ENCODE peak calls at places on chromosome 3, in ten cellular contexts. B is stomach, M is uterus, A is adrenal gland, X is psoas muscle, H is neural progenitor cell, T is tibial artery, C is heart left ventricle, O is H9, D is HCT116. U is an unnamed sample. For H3K4me1, the result is how much of the 10 kb centered on the place peaks cover.

GRCh38 chr3:196991581-196992460 is 23.2 kb upstream of the PIGZ start:
- DNase-seq in B (no peak), M (no peak), A (no peak), X (no peak), H (no peak), T (peak), C (peak), O (peak), D (no peak), U (no peak)

GRCh38 chr3:162517110-162517509 is 1020.5 kb downstream of the OTOL1 start:
- DNase-seq in B (no peak), M (no peak), A (no peak), X (no peak), H (no peak), T (no peak), C (no peak), O (no peak), D (no peak), U (no peak)

GRCh38 chr3:117499189-117499870 is 789.8 kb downstream of the TUSC7 start:
- DNase-seq in B (no peak), M (no peak), A (no peak), X (no peak), H (no peak), T (no peak), C (no peak), O (no peak), D (no peak), U (no peak)

GRCh38 chr3:51711352-51712019 is 4.6 kb downstream of the GRM2 start:
- DNase-seq in B (peak), M (no peak), A (no peak), X (no peak), H (no peak), T (peak), C (no peak), O (no peak), D (no peak), U (no peak)

GRCh38 chr3:37957185-37957936 is 33.2 kb upstream of the VILL start:
- DNase-seq in B (no peak), M (no peak), A (no peak), X (no peak), H (no peak), T (peak), C (no peak), O (no peak), D (no peak), U (no peak)

GRCh38 chr3:9028134-9028533 is 64.9 kb upstream of the RAD18 start:
- DNase-seq in B (peak), M (peak), A (peak), X (peak), H (no peak), T (peak), C (peak), O (no peak), D (no peak), U (peak)

GRCh38 chr3:20511863-20512262 is 325.9 kb upstream of the SGO1 start:
- DNase-seq in B (no peak), M (no peak), A (peak), X (no peak), H (peak), T (no peak), C (no peak), O (peak), D (no peak), U (no peak)

GRCh38 chr3:172538368-172539264 is 15.4 kb upstream of the TNFSF10 start:
- DNase-seq in B (no peak), M (no peak), A (no peak), X (no peak), H (no peak), T (no peak), C (no peak), O (no peak), D (no peak), U (no peak)

GRCh38 chr3:184377374-184377773 is 633 bp downstream of the THPO start:
- DNase-seq in B (no peak), M (no peak), A (no peak), X (no peak), H (no peak), T (no peak), C (no peak), O (no peak), D (no peak), U (no peak)

GRCh38 chr3:189883113-189883753 is 237.5 kb downstream of the P3H2 start:
- DNase-seq in B (no peak), M (no peak), A (no peak), X (no peak), H (no peak), T (no peak), C (no peak), O (no peak), D (no peak), U (no peak)
- H3K4me1 ChIP-seq in B (under half), M (under half), A (under half), X (under half), H (under half), T (under half), C (under half), O (under half), D (under half), U (under half)

DNA sequence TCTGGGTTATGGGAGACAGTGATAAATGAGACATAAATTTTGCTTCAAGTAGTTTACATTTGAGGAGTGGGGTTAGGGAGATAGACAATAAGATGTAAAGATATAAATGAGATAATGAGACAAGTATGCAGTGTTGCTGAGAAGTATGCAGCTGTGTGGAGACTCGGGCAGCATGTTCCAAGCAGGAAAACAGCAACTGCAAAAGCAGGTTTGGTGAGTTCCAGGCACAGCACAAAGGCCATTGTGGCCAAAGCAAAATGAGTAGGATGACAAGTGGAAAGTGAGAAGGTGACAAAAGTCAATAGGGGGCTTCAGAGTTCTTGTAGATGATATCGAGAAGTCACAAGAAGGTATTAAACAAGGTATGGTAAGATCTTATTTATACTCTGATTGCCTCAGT is 259.1 kb upstream of the PEX5L start:
- DNase-seq in B (no peak), M (no peak), A (no peak), X (no peak), H (no peak), T (no peak), C (no peak), O (no peak), D (no peak), U (no peak)
- H3K27ac ChIP-seq in B (no peak), M (no peak), A (no peak), X (no peak), H (no peak), T (no peak), C (no peak), O (no peak), D (no peak), U (no peak)

DNA sequence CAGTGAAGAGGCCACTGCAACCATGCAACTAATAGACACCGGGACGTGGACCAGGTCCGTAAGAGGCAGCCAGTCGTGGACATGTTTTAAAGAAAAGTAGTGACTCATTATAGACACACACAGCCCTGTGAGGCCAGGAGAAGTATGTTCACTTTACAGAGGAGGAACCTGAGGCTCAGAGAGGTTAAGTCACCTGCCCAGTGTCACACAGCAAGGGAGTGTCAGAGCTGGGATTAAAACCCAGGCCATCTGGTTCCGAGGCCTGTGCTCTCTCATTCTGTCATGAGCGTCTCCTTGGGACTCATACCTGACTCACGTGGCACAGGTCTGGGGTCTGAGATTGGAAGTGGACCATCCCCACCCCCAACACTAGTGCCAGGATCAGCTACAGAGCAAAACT is 28.1 kb upstream of the GRIP2 start:
- DNase-seq in B (no peak), M (no peak), A (no peak), X (no peak), H (no peak), T (no peak), C (no peak), O (no peak), D (no peak), U (no peak)
- TF ChIP-seq CTCF in B (no peak), M (no peak), A (no peak), X (no peak), H (no peak), T (no peak), C (no peak), O (no peak), D (no peak), U (no peak)

GRCh38 chr3:42116466-42116865 is 25.3 kb downstream of the TRAK1 start:
- DNase-seq in B (no peak), M (no peak), A (no peak), X (no peak), H (no peak), T (peak), C (no peak), O (no peak), D (no peak), U (no peak)
- H3K4me1 ChIP-seq in B (half or more), M (under half), A (under half), X (half or more), H (under half), T (under half), C (half or more), O (under half), D (under half), U (under half)

DNA sequence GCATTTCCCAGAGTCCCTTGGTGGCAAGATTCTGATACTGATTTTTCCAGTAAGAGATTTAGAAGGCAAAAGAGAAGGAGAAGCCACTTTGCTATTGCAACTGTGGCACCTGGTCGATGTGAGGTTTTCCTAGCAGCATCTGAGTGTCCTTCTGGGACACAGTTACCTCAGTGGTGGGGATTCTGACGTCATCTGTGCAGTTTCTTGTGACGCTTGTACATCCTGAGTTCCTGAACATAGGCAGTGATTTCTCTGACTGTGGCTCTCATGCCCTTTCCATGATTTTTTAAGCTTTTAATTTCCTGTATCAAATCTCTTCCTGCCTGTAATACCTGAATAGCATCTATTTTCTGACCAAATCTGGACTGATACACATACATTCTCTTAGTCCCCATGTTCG is 8.9 kb downstream of the USP13 start:
- DNase-seq in B (no peak), M (no peak), A (no peak), X (no peak), H (no peak), T (no peak), C (no peak), O (no peak), D (no peak), U (no peak)
- H3K27ac ChIP-seq in B (no peak), M (no peak), A (no peak), X (peak), H (no peak), T (no peak), C (no peak), O (no peak), D (no peak), U (no peak)

GRCh38 chr3:73419179-73419803 is 205.4 kb downstream of the PDZRN3 start:
- DNase-seq in B (no peak), M (no peak), A (peak), X (no peak), H (peak), T (no peak), C (no peak), O (no peak), D (no peak), U (no peak)
- TF ChIP-seq CTCF in B (no peak), M (no peak), A (peak), X (no peak), H (peak), T (peak), C (no peak), O (peak), D (peak), U (no peak)

GRCh38 chr3:46517782-46518181 is 20.0 kb downstream of the RTP3 start:
- DNase-seq in B (no peak), M (no peak), A (no peak), X (no peak), H (no peak), T (no peak), C (no peak), O (no peak), D (no peak), U (no peak)
- H3K4me1 ChIP-seq in B (under half), M (under half), A (under half), X (under half), H (under half), T (under half), C (under half), O (under half), D (under half), U (under half)

DNA sequence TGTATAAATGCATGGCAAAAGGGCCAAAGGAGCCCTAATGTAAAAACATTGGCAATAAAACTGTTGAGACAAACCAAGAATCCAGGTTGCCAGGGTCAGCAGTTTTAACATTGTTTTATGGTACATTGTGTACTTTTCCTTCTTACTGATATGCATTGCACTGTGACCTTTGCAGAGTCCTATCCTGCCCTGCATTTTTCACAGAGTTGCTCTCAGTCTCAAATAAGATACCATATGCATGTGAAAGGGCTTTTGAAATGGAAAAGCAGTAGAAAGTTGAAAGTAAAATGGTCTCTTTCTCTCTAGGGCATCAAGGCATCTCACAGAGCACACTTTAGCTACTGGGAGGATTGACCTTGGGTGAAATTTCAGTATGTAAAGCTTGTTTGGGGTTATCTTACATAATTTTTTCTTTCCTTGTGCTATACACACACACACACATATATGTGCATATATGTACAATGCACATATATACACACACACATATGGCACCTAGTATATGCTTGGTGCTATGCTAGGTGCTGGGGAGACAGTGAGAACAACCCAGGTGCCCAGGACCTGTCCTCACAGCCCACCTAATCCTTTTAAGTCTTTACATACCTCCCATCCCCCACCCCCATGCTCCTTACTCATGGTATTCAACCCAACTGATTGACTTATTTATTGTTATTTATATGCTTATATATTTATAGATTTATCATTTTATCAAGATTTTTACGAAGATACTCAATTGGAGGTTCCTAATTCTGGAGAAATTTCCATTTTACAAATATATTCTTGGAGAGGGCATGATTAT is 1.2 kb upstream of the PPP2R3A start:
- DNase-seq in B (no peak), M (no peak), A (no peak), X (no peak), H (no peak), T (no peak), C (no peak), O (no peak), D (no peak), U (no peak)
- H3K27ac ChIP-seq in B (no peak), M (no peak), A (no peak), X (peak), H (no peak), T (peak), C (peak), O (peak), D (no peak), U (no peak)

DNA sequence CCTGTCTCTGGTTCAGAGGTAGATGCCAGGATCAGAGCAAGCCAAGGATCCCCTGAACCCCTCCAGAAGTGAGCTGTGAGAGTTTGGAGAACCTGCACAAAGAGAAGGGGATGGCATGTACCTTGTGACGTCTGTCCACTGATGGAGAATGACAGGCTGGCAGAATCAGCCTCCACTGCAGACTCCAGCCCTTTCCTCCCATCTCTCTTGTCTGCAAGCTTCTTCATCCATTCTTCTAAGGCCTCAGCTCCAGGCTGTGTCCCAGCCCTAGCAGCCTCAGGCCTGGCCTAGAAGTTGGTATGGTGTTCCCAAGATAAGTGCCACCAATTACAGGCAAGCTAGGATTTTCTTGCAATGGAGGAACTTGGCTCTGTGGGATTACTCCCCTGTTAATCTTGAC is 8.6 kb downstream of the GALNT15 start:
- DNase-seq in B (no peak), M (no peak), A (no peak), X (no peak), H (no peak), T (no peak), C (no peak), O (no peak), D (no peak), U (no peak)
- TF ChIP-seq CTCF in B (no peak), M (no peak), A (no peak), X (no peak), H (no peak), T (no peak), C (no peak), O (no peak), D (no peak), U (no peak)

GRCh38 chr3:71075481-71075880 is 508.0 kb downstream of the FOXP1 start:
- DNase-seq in B (no peak), M (no peak), A (no peak), X (no peak), H (no peak), T (no peak), C (no peak), O (no peak), D (no peak), U (no peak)

GRCh38 chr3:71078199-71078598 is 505.3 kb downstream of the FOXP1 start:
- DNase-seq in B (no peak), M (no peak), A (no peak), X (no peak), H (no peak), T (no peak), C (no peak), O (no peak), D (no peak), U (no peak)

GRCh38 chr3:71077070-71077469 is 506.5 kb downstream of the FOXP1 start:
- DNase-seq in B (no peak), M (no peak), A (no peak), X (no peak), H (no peak), T (no peak), C (no peak), O (no peak), D (no peak), U (no peak)

GRCh38 chr3:71074416-71074815 is 509.1 kb downstream of the FOXP1 start:
- DNase-seq in B (no peak), M (no peak), A (no peak), X (no peak), H (no peak), T (no peak), C (no peak), O (no peak), D (no peak), U (no peak)

GRCh38 chr3:71076361-71076997 is 507.0 kb downstream of the FOXP1 start:
- DNase-seq in B (no peak), M (no peak), A (no peak), X (no peak), H (no peak), T (no peak), C (no peak), O (no peak), D (no peak), U (no peak)
- H3K4me1 ChIP-seq in B (half or more), M (under half), A (under half), X (under half), H (under half), T (under half), C (under half), O (under half), D (under half), U (under half)

U was measured in lung.